ENCODE peak calls at places on chromosomes 13 and 19, in four cellular contexts. H, X, S and B are unnamed samples.

GRCh38 chr19:50008532-50008931 is 16.6 kb downstream of the VRK3 start:
- DNase-seq in X (no peak), S (no peak), H (no peak), B (no peak)

GRCh38 chr19:10776900-10777650 is 58.9 kb downstream of the TMED1 start:
- DNase-seq in H (no peak), S (no peak), X (no peak), B (no peak)

GRCh38 chr19:35629332-35629633 is 447 bp downstream of the RBM42 start:
- DNase-seq in S (no peak), X (no peak), H (no peak), B (no peak)

GRCh38 chr13:54573186-54573585 is 1544.6 kb downstream of the OLFM4 start:
- DNase-seq in X (no peak), H (no peak), S (no peak), B (no peak)

GRCh38 chr19:4633140-4633967 is 6.0 kb upstream of the TNFAIP8L1 start:
- DNase-seq in H (peak), X (no peak), S (peak), B (no peak)

GRCh38 chr19:5801796-5802616 is 2.9 kb upstream of the NRTN start:
- DNase-seq in S (peak), X (no peak), H (no peak), B (no peak)

GRCh38 chr19:34350161-34350561 is 14.8 kb upstream of the GPI start:
- DNase-seq in X (no peak), H (no peak), S (no peak), B (no peak)

GRCh38 chr19:1045247-1045603 is 5.3 kb downstream of the ABCA7 start:
- DNase-seq in X (no peak), S (peak), H (no peak), B (no peak)

GRCh38 chr19:9584073-9584833 is at the start of gene ZNF121:
- DNase-seq in X (peak), H (peak), S (peak), B (peak)

GRCh38 chr19:36060430-36060829 is 5.7 kb downstream of the WDR62 start:
- DNase-seq in S (peak), X (no peak), H (peak), B (no peak)

GRCh38 chr13:53743906-53744305 is 715.3 kb downstream of the OLFM4 start:
- DNase-seq in S (no peak), X (no peak), H (no peak), B (no peak)

GRCh38 chr19:30521937-30522336 is 149.8 kb downstream of the ZNF536 start:
- DNase-seq in S (no peak), H (no peak), X (no peak), B (no peak)

GRCh38 chr13:45143346-45143751 is 23.0 kb downstream of the GTF2F2 start:
- DNase-seq in X (no peak), H (no peak), S (no peak), B (no peak)

GRCh38 chr13:105410602-105411001 is 1124.9 kb downstream of the EFNB2 start:
- DNase-seq in S (no peak), X (no peak), H (peak), B (no peak)

GRCh38 chr19:47762615-47763308 is 15.7 kb upstream of the SELENOW start:
- DNase-seq in X (no peak), S (no peak), H (no peak), B (no peak)

GRCh38 chr13:76884571-76885202 is 1.5 kb downstream of the KCTD12 start:
- DNase-seq in S (no peak), H (no peak), X (no peak), B (no peak)